ENCODE peak calls at places on chromosomes 4 and X, in five cellular contexts. Z, K, J, B and D are unnamed samples.

GRCh38 chr4:140720387-140721087 is 35.6 kb downstream of the TBC1D9 start:
- DNase-seq in B (peak; percentile 61), Z (no peak), J (no peak), K (no peak), D (no peak)

GRCh38 chr4:152000518-152000917 is 239.7 kb upstream of the GATB start:
- DNase-seq in B (no peak), J (no peak), K (no peak), Z (no peak), D (no peak)

GRCh38 chrX:97629597-97629985 is 745.9 kb downstream of the RPA4 start:
- DNase-seq in K (no peak), B (no peak), J (no peak), Z (no peak), D (no peak)

GRCh38 chr4:25234390-25235367 is 846 bp downstream of the PI4K2B start:
- DNase-seq in B (peak; percentile 63), Z (peak; percentile 93), J (peak; percentile 74), K (peak; percentile 82), D (peak; percentile 42)

GRCh38 chr4:82905205-82905604 is 4.7 kb downstream of the THAP9 start:
- DNase-seq in K (peak; percentile 48), B (no peak), Z (peak; percentile 87), J (no peak), D (no peak)

GRCh38 chrX:38220024-38220935 is at the start of gene SRPX:
- DNase-seq in B (no peak), J (no peak), Z (peak; percentile 43), K (peak; percentile 60), D (peak; percentile 27)

GRCh38 chr4:54229631-54230478 is 762 bp downstream of the PDGFRA start:
- DNase-seq in K (no peak), B (no peak), Z (no peak), J (no peak), D (no peak)

GRCh38 chrX:21655901-21656586 is 2.1 kb downstream of the KLHL34 start:
- DNase-seq in Z (no peak), B (no peak), J (no peak), K (no peak), D (no peak)

GRCh38 chr4:156686120-156686519 is 285.5 kb downstream of the PDGFC start:
- DNase-seq in Z (no peak), B (no peak), K (peak; percentile 10), J (peak; percentile 97), D (no peak)

GRCh38 chr4:19408488-19408887 is 843.2 kb upstream of the SLIT2 start:
- DNase-seq in B (no peak), Z (no peak), J (no peak), K (no peak), D (no peak)

GRCh38 chr4:184960505-184960971 is 57.8 kb upstream of the HELT start:
- DNase-seq in Z (no peak), K (no peak), J (no peak), B (no peak), D (no peak)

GRCh38 chr4:3657917-3658913 is 108.0 kb upstream of the ADRA2C start:
- DNase-seq in Z (no peak), J (no peak), B (no peak), K (no peak), D (no peak)

GRCh38 chr4:26015133-26015651 is 101.2 kb downstream of the SMIM20 start:
- DNase-seq in Z (no peak), K (no peak), B (no peak), J (peak; percentile 84), D (no peak)

GRCh38 chr4:123299212-123299651 is 97.4 kb upstream of the SPRY1 start:
- DNase-seq in J (peak; percentile 90), Z (peak; percentile 71), K (no peak), B (no peak), D (no peak)

GRCh38 chr4:89447543-89447942 is 139.9 kb upstream of the GPRIN3 start:
- DNase-seq in J (no peak), B (no peak), K (no peak), Z (no peak), D (no peak)